ENCODE peak calls at places on chromosomes 3 and 15, in eight cellular contexts. S, G, L, R, Y, V, A and B are unnamed samples.

GRCh38 chr3:121724130-121724529 is 25.4 kb downstream of the GOLGB1 start:
- DNase-seq in S (no peak), G (no peak), L (no peak), R (no peak), Y (no peak), V (no peak), A (no peak), B (no peak)

GRCh38 chr3:111936191-111936841 is 42.5 kb upstream of the ABHD10 start:
- DNase-seq in S (no peak), G (no peak), L (no peak), R (no peak), Y (no peak), V (no peak), A (no peak), B (no peak)

GRCh38 chr3:32817561-32818430 is at the start of gene TRIM71:
- DNase-seq in S (no peak), G (no peak), L (no peak), R (peak), Y (no peak), V (peak), A (no peak), B (no peak)

GRCh38 chr15:25397110-25397509 is 41.7 kb downstream of the UBE3A start:
- DNase-seq in S (no peak), G (no peak), L (no peak), R (no peak), Y (no peak), V (no peak), A (no peak), B (no peak)

GRCh38 chr3:100075163-100075562 is 39.1 kb downstream of the FILIP1L start:
- DNase-seq in S (no peak), G (no peak), L (no peak), R (no peak), Y (no peak), V (no peak), A (no peak), B (no peak)

GRCh38 chr3:189900578-189900977 is 220.1 kb downstream of the P3H2 start:
- DNase-seq in S (no peak), G (no peak), L (no peak), R (no peak), Y (no peak), V (no peak), A (no peak), B (no peak)

GRCh38 chr3:65714138-65714537 is 324.6 kb downstream of the MAGI1 start:
- DNase-seq in S (no peak), G (no peak), L (no peak), R (no peak), Y (no peak), V (no peak), A (no peak), B (no peak)

GRCh38 chr3:151925876-151926275 is 52.4 kb downstream of the SUCNR1 start:
- DNase-seq in S (no peak), G (no peak), L (no peak), R (no peak), Y (no peak), V (no peak), A (no peak), B (no peak)

GRCh38 chr15:55518641-55519040 is 10.6 kb upstream of the DNAAF4 start:
- DNase-seq in S (no peak), G (no peak), L (no peak), R (no peak), Y (no peak), V (no peak), A (no peak), B (no peak)

GRCh38 chr3:14458434-14459280 is 56.3 kb downstream of the SLC6A6 start:
- DNase-seq in S (no peak), G (no peak), L (no peak), R (no peak), Y (no peak), V (no peak), A (no peak), B (no peak)

GRCh38 chr3:160163259-160163878 is 61.9 kb upstream of the C3orf80 start:
- DNase-seq in S (no peak), G (peak), L (no peak), R (no peak), Y (no peak), V (no peak), A (no peak), B (no peak)

GRCh38 chr3:154095832-154096421 is 25.3 kb upstream of the ARHGEF26 start:
- DNase-seq in S (no peak), G (no peak), L (no peak), R (no peak), Y (no peak), V (no peak), A (no peak), B (no peak)

GRCh38 chr3:112629425-112629824 is 11.5 kb downstream of the CCDC80 start:
- DNase-seq in S (peak), G (no peak), L (no peak), R (no peak), Y (no peak), V (no peak), A (no peak), B (no peak)